ENCODE peak calls at places on chromosomes 16 and 17, in four cellular contexts. Q, M, J and H are unnamed samples.

GRCh38 chr16:12538667-12539081 is 265.0 kb downstream of the CPPED1 start:
- DNase-seq in J (no peak), Q (no peak), M (no peak), H (no peak)

GRCh38 chr17:50918933-50919296 is 52.8 kb upstream of the TOB1 start:
- DNase-seq in Q (no peak), J (no peak), M (no peak), H (no peak)

GRCh38 chr16:12320298-12320706 is 343.8 kb downstream of the SNX29 start:
- DNase-seq in Q (no peak), J (no peak), M (no peak), H (no peak)

GRCh38 chr16:11254913-11255736 is 879 bp downstream of the SOCS1 start:
- DNase-seq in M (no peak), J (no peak), Q (no peak), H (no peak)

GRCh38 chr17:74177018-74177450 is 26.4 kb upstream of the RPL38 start:
- DNase-seq in Q (no peak), J (no peak), M (no peak), H (no peak)

GRCh38 chr17:9924735-9925191 is 19.7 kb upstream of the RCVRN start:
- DNase-seq in Q (peak), J (peak), M (no peak), H (peak)

GRCh38 chr16:67030221-67030962 is 1.4 kb downstream of the CBFB start:
- DNase-seq in M (no peak), J (no peak), Q (no peak), H (no peak)

GRCh38 chr16:72112452-72112792 is 18.8 kb downstream of the DHX38 start:
- DNase-seq in J (no peak), Q (no peak), M (no peak), H (no peak)

GRCh38 chr17:7673239-7673638 is 14.1 kb downstream of the TP53 start:
- DNase-seq in J (no peak), Q (peak), M (peak), H (peak)

GRCh38 chr17:49779730-49780220 is 8.7 kb upstream of the KAT7 start:
- DNase-seq in J (peak), M (no peak), Q (peak), H (no peak)

GRCh38 chr17:76252040-76252954 is 12.0 kb upstream of the RNF157 start:
- DNase-seq in M (no peak), J (no peak), Q (no peak), H (no peak)

GRCh38 chr17:62929320-62929719 is 36.7 kb upstream of the TANC2 start:
- DNase-seq in Q (no peak), J (peak), M (no peak), H (no peak)

GRCh38 chr17:76531501-76532038 is 5.9 kb downstream of the CYGB start:
- DNase-seq in Q (no peak), J (no peak), M (no peak), H (no peak)

GRCh38 chr17:75152971-75153853 is 1.1 kb downstream of the JPT1 start:
- DNase-seq in M (peak), J (no peak), Q (peak), H (no peak)

GRCh38 chr16:21167360-21167759 is 8.9 kb downstream of the LDAF1 start:
- DNase-seq in J (peak), M (no peak), Q (no peak), H (no peak)

GRCh38 chr17:12545877-12546513 is 119.7 kb upstream of the MYOCD start:
- DNase-seq in J (peak), M (peak), Q (peak), H (no peak)

GRCh38 chr16:88993006-88993787 is 16.2 kb upstream of the CBFA2T3 start:
- DNase-seq in J (no peak), Q (no peak), M (no peak), H (no peak)

GRCh38 chr16:11319529-11320146 is 25.6 kb upstream of the RMI2 start:
- DNase-seq in M (no peak), J (no peak), Q (no peak), H (no peak)

GRCh38 chr16:72990003-72990521 is 57.9 kb downstream of the ZFHX3 start:
- DNase-seq in Q (peak), M (no peak), J (peak), H (no peak)

GRCh38 chr16:8874388-8874787 is 5.6 kb upstream of the CARHSP1 start:
- DNase-seq in M (no peak), J (no peak), Q (no peak), H (no peak)

GRCh38 chr17:10738516-10739258 is 8.9 kb upstream of the TMEM220 start:
- DNase-seq in Q (no peak), J (no peak), M (no peak), H (no peak)

GRCh38 chr17:77436058-77436442 is 295.3 kb downstream of the SEC14L1 start:
- DNase-seq in M (no peak), J (no peak), Q (no peak), H (no peak)

GRCh38 chr16:81786321-81786720 is 7.2 kb downstream of the PLCG2 start:
- DNase-seq in M (no peak), J (no peak), Q (no peak), H (no peak)
- TF ChIP-seq SP1 in M (no peak), J (no peak), Q (no peak), H (no peak)

GRCh38 chr16:4273858-4274291 is 1.1 kb upstream of the TFAP4 start:
- DNase-seq in J (peak), M (peak), Q (peak), H (no peak)

GRCh38 chr16:4270091-4270490 is 2.7 kb downstream of the TFAP4 start:
- DNase-seq in Q (no peak), J (no peak), M (no peak), H (no peak)

GRCh38 chr16:4271176-4272113 is 1.4 kb downstream of the TFAP4 start:
- DNase-seq in M (peak), Q (peak), J (peak), H (peak)

GRCh38 chr16:4270595-4270994 is 2.2 kb downstream of the TFAP4 start:
- DNase-seq in Q (no peak), J (no peak), M (no peak), H (no peak)

DNA sequence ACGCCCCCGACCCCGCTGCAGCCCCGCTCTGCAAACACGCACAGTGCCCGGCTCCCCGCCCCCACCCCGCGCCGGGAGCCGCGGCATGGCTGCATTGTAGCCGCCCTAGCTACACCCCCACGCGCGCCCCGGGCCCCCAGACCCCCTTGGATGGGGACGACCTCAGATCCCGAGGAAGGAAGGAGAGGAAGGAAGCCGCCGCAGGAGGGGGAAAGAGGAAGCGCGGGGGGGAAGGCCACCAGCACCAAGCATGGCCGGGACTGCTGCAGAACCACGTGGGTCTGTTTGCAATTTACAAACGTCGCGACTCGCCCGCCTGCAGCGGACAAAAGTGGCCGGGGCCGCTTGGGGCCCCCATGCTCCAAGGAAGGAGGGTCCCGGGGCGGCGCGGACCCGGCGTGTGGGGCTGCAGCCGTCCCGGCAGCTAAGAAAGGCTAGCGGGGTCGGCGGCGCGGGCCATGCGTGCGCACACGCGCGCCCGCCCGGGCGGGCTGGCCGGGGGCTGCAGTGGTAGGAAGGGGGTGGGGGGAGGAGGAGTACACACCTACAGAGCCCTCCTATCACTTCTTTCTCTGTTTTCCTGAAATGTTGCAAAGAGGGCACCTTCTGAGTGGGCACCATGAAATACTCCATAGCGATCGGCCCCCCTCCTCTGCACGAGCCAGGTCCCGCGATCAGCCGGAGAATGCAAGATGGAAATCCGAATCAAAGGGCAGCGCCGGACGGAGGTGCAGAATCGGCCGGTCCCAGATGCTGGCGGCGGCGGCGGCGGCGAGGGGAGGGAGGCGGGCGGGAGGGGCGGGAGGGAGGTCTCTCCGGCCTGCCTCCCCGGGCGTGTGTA is 489 bp downstream of the TFAP4 start:
- DNase-seq in J (no peak), Q (peak), M (peak), H (no peak)
- TF ChIP-seq SP1 in J (no peak), Q (no peak), M (no peak), H (no peak)

GRCh38 chr16:27417047-27417671 is 15.2 kb downstream of the IL21R start:
- DNase-seq in J (no peak), Q (no peak), M (no peak), H (no peak)
- TF ChIP-seq SP1 in J (no peak), Q (no peak), M (no peak), H (no peak)

GRCh38 chr17:3893003-3893719 is at the start of gene CAMKK1:
- DNase-seq in M (peak), J (peak), Q (peak), H (no peak)
- TF ChIP-seq SP1 in M (peak), J (no peak), Q (no peak), H (peak)